ENCODE peak calls at places on chromosome 2, in eight cellular contexts. One of them, this sample, is unnamed.

GRCh38 chr2:173898178-173898668 is 67.0 kb downstream of the SP3 start:
- DNase-seq in CD8-positive, alpha-beta memory T cell: no peak
- DNase-seq in mesendoderm: no peak
- DNase-seq in GM20000: peak
- DNase-seq in kidney epithelial cell: no peak
- DNase-seq in stimulated activated naive CD8-positive, alpha-beta T cell treated with anti-CD3 and anti-CD28 coated beads, Interleukin-15, amount 100 ng/mL, for 72 hours: no peak
- DNase-seq in DMS153: no peak
- DNase-seq in amniotic stem cell: no peak
- DNase-seq in this sample: no peak

GRCh38 chr2:74658516-74658915 is 4.5 kb downstream of the SEMA4F start:
- DNase-seq in CD8-positive, alpha-beta memory T cell: no peak
- DNase-seq in mesendoderm: no peak
- DNase-seq in GM20000: no peak
- DNase-seq in kidney epithelial cell: no peak
- DNase-seq in stimulated activated naive CD8-positive, alpha-beta T cell treated with anti-CD3 and anti-CD28 coated beads, Interleukin-15, amount 100 ng/mL, for 72 hours: no peak
- DNase-seq in DMS153: no peak
- DNase-seq in amniotic stem cell: peak
- DNase-seq in this sample: no peak

GRCh38 chr2:120893874-120894584 is 158.4 kb downstream of the GLI2 start:
- DNase-seq in CD8-positive, alpha-beta memory T cell: no peak
- DNase-seq in mesendoderm: peak
- DNase-seq in GM20000: no peak
- DNase-seq in kidney epithelial cell: no peak
- DNase-seq in stimulated activated naive CD8-positive, alpha-beta T cell treated with anti-CD3 and anti-CD28 coated beads, Interleukin-15, amount 100 ng/mL, for 72 hours: no peak
- DNase-seq in DMS153: no peak
- DNase-seq in amniotic stem cell: no peak
- DNase-seq in this sample: no peak

GRCh38 chr2:221551864-221552263 is 20.2 kb downstream of the EPHA4 start:
- DNase-seq in CD8-positive, alpha-beta memory T cell: no peak
- DNase-seq in mesendoderm: no peak
- DNase-seq in GM20000: no peak
- DNase-seq in kidney epithelial cell: no peak
- DNase-seq in stimulated activated naive CD8-positive, alpha-beta T cell treated with anti-CD3 and anti-CD28 coated beads, Interleukin-15, amount 100 ng/mL, for 72 hours: no peak
- DNase-seq in DMS153: no peak
- DNase-seq in amniotic stem cell: no peak
- DNase-seq in this sample: no peak

GRCh38 chr2:69082430-69082997 is 69.5 kb downstream of the ANTXR1 start:
- DNase-seq in CD8-positive, alpha-beta memory T cell: no peak
- DNase-seq in mesendoderm: peak
- DNase-seq in GM20000: no peak
- DNase-seq in kidney epithelial cell: peak
- DNase-seq in stimulated activated naive CD8-positive, alpha-beta T cell treated with anti-CD3 and anti-CD28 coated beads, Interleukin-15, amount 100 ng/mL, for 72 hours: no peak
- DNase-seq in DMS153: peak
- DNase-seq in amniotic stem cell: peak
- DNase-seq in this sample: peak

GRCh38 chr2:152762202-152762601 is 43.8 kb downstream of the ARL6IP6 start:
- DNase-seq in CD8-positive, alpha-beta memory T cell: no peak
- DNase-seq in mesendoderm: peak
- DNase-seq in GM20000: no peak
- DNase-seq in kidney epithelial cell: no peak
- DNase-seq in stimulated activated naive CD8-positive, alpha-beta T cell treated with anti-CD3 and anti-CD28 coated beads, Interleukin-15, amount 100 ng/mL, for 72 hours: no peak
- DNase-seq in DMS153: no peak
- DNase-seq in amniotic stem cell: no peak
- DNase-seq in this sample: no peak

GRCh38 chr2:220029013-220029412 is 401.6 kb downstream of the SLC4A3 start:
- DNase-seq in CD8-positive, alpha-beta memory T cell: no peak
- DNase-seq in mesendoderm: no peak
- DNase-seq in GM20000: no peak
- DNase-seq in kidney epithelial cell: no peak
- DNase-seq in stimulated activated naive CD8-positive, alpha-beta T cell treated with anti-CD3 and anti-CD28 coated beads, Interleukin-15, amount 100 ng/mL, for 72 hours: no peak
- DNase-seq in DMS153: no peak
- DNase-seq in amniotic stem cell: no peak
- DNase-seq in this sample: no peak

GRCh38 chr2:105078906-105079305 is 41.0 kb downstream of the MRPS9 start:
- DNase-seq in CD8-positive, alpha-beta memory T cell: no peak
- DNase-seq in mesendoderm: no peak
- DNase-seq in GM20000: no peak
- DNase-seq in kidney epithelial cell: no peak
- DNase-seq in stimulated activated naive CD8-positive, alpha-beta T cell treated with anti-CD3 and anti-CD28 coated beads, Interleukin-15, amount 100 ng/mL, for 72 hours: no peak
- DNase-seq in DMS153: no peak
- DNase-seq in amniotic stem cell: no peak
- DNase-seq in this sample: no peak

GRCh38 chr2:110106642-110107041 is 9.0 kb downstream of the MALL start:
- DNase-seq in CD8-positive, alpha-beta memory T cell: no peak
- DNase-seq in mesendoderm: no peak
- DNase-seq in GM20000: no peak
- DNase-seq in kidney epithelial cell: no peak
- DNase-seq in stimulated activated naive CD8-positive, alpha-beta T cell treated with anti-CD3 and anti-CD28 coated beads, Interleukin-15, amount 100 ng/mL, for 72 hours: no peak
- DNase-seq in DMS153: peak
- DNase-seq in amniotic stem cell: no peak
- DNase-seq in this sample: no peak

GRCh38 chr2:223262946-223263345 is 211.0 kb downstream of the KCNE4 start:
- DNase-seq in CD8-positive, alpha-beta memory T cell: no peak
- DNase-seq in mesendoderm: peak
- DNase-seq in GM20000: no peak
- DNase-seq in kidney epithelial cell: peak
- DNase-seq in stimulated activated naive CD8-positive, alpha-beta T cell treated with anti-CD3 and anti-CD28 coated beads, Interleukin-15, amount 100 ng/mL, for 72 hours: no peak
- DNase-seq in DMS153: no peak
- DNase-seq in amniotic stem cell: no peak
- DNase-seq in this sample: no peak

GRCh38 chr2:10497797-10498251 is 49.7 kb upstream of the ODC1 start:
- DNase-seq in CD8-positive, alpha-beta memory T cell: peak
- DNase-seq in mesendoderm: peak
- DNase-seq in GM20000: no peak
- DNase-seq in kidney epithelial cell: peak
- DNase-seq in stimulated activated naive CD8-positive, alpha-beta T cell treated with anti-CD3 and anti-CD28 coated beads, Interleukin-15, amount 100 ng/mL, for 72 hours: peak
- DNase-seq in DMS153: peak
- DNase-seq in amniotic stem cell: peak
- DNase-seq in this sample: peak

GRCh38 chr2:25054720-25055119 is 12.8 kb downstream of the EFR3B start:
- DNase-seq in CD8-positive, alpha-beta memory T cell: no peak
- DNase-seq in mesendoderm: no peak
- DNase-seq in GM20000: no peak
- DNase-seq in kidney epithelial cell: no peak
- DNase-seq in stimulated activated naive CD8-positive, alpha-beta T cell treated with anti-CD3 and anti-CD28 coated beads, Interleukin-15, amount 100 ng/mL, for 72 hours: no peak
- DNase-seq in DMS153: no peak
- DNase-seq in amniotic stem cell: no peak
- DNase-seq in this sample: no peak

GRCh38 chr2:28342081-28342967 is 50.3 kb upstream of the FOSL2 start:
- DNase-seq in CD8-positive, alpha-beta memory T cell: no peak
- DNase-seq in mesendoderm: no peak
- DNase-seq in GM20000: no peak
- DNase-seq in kidney epithelial cell: no peak
- DNase-seq in stimulated activated naive CD8-positive, alpha-beta T cell treated with anti-CD3 and anti-CD28 coated beads, Interleukin-15, amount 100 ng/mL, for 72 hours: no peak
- DNase-seq in DMS153: no peak
- DNase-seq in amniotic stem cell: no peak
- DNase-seq in this sample: no peak

GRCh38 chr2:25228848-25229674 is 60.7 kb upstream of the POMC start:
- DNase-seq in CD8-positive, alpha-beta memory T cell: no peak
- DNase-seq in mesendoderm: peak
- DNase-seq in GM20000: peak
- DNase-seq in kidney epithelial cell: no peak
- DNase-seq in stimulated activated naive CD8-positive, alpha-beta T cell treated with anti-CD3 and anti-CD28 coated beads, Interleukin-15, amount 100 ng/mL, for 72 hours: no peak
- DNase-seq in DMS153: peak
- DNase-seq in amniotic stem cell: peak
- DNase-seq in this sample: no peak

GRCh38 chr2:109421606-109422005 is 192.2 kb downstream of the SEPTIN10 start:
- DNase-seq in CD8-positive, alpha-beta memory T cell: no peak
- DNase-seq in mesendoderm: no peak
- DNase-seq in GM20000: no peak
- DNase-seq in kidney epithelial cell: no peak
- DNase-seq in stimulated activated naive CD8-positive, alpha-beta T cell treated with anti-CD3 and anti-CD28 coated beads, Interleukin-15, amount 100 ng/mL, for 72 hours: no peak
- DNase-seq in DMS153: no peak
- DNase-seq in amniotic stem cell: no peak
- DNase-seq in this sample: no peak

GRCh38 chr2:122635649-122636496 is 880.4 kb downstream of the TSN start:
- DNase-seq in CD8-positive, alpha-beta memory T cell: no peak
- DNase-seq in mesendoderm: no peak
- DNase-seq in GM20000: no peak
- DNase-seq in kidney epithelial cell: peak
- DNase-seq in stimulated activated naive CD8-positive, alpha-beta T cell treated with anti-CD3 and anti-CD28 coated beads, Interleukin-15, amount 100 ng/mL, for 72 hours: no peak
- DNase-seq in DMS153: no peak
- DNase-seq in amniotic stem cell: no peak
- DNase-seq in this sample: no peak

GRCh38 chr2:129748653-129749052 is 230.8 kb upstream of the RAB6C start:
- DNase-seq in CD8-positive, alpha-beta memory T cell: no peak
- DNase-seq in mesendoderm: peak
- DNase-seq in GM20000: no peak
- DNase-seq in kidney epithelial cell: no peak
- DNase-seq in stimulated activated naive CD8-positive, alpha-beta T cell treated with anti-CD3 and anti-CD28 coated beads, Interleukin-15, amount 100 ng/mL, for 72 hours: no peak
- DNase-seq in DMS153: peak
- DNase-seq in amniotic stem cell: no peak
- DNase-seq in this sample: no peak

GRCh38 chr2:150619607-150620330 is 132.3 kb upstream of the RND3 start:
- DNase-seq in CD8-positive, alpha-beta memory T cell: no peak
- DNase-seq in mesendoderm: peak
- DNase-seq in GM20000: no peak
- DNase-seq in kidney epithelial cell: peak
- DNase-seq in stimulated activated naive CD8-positive, alpha-beta T cell treated with anti-CD3 and anti-CD28 coated beads, Interleukin-15, amount 100 ng/mL, for 72 hours: no peak
- DNase-seq in DMS153: no peak
- DNase-seq in amniotic stem cell: no peak
- DNase-seq in this sample: no peak

GRCh38 chr2:72112981-72113846 is 34.4 kb downstream of the CYP26B1 start:
- DNase-seq in CD8-positive, alpha-beta memory T cell: no peak
- DNase-seq in mesendoderm: no peak
- DNase-seq in GM20000: no peak
- DNase-seq in kidney epithelial cell: no peak
- DNase-seq in stimulated activated naive CD8-positive, alpha-beta T cell treated with anti-CD3 and anti-CD28 coated beads, Interleukin-15, amount 100 ng/mL, for 72 hours: no peak
- DNase-seq in DMS153: no peak
- DNase-seq in amniotic stem cell: no peak
- DNase-seq in this sample: no peak

GRCh38 chr2:224754129-224754528 is 38.0 kb upstream of the CCDC195 start:
- DNase-seq in CD8-positive, alpha-beta memory T cell: no peak
- DNase-seq in mesendoderm: no peak
- DNase-seq in GM20000: no peak
- DNase-seq in kidney epithelial cell: no peak
- DNase-seq in stimulated activated naive CD8-positive, alpha-beta T cell treated with anti-CD3 and anti-CD28 coated beads, Interleukin-15, amount 100 ng/mL, for 72 hours: no peak
- DNase-seq in DMS153: no peak
- DNase-seq in amniotic stem cell: peak
- DNase-seq in this sample: no peak

GRCh38 chr2:85947593-85947992 is 58.8 kb upstream of the ST3GAL5 start:
- DNase-seq in CD8-positive, alpha-beta memory T cell: no peak
- DNase-seq in mesendoderm: no peak
- DNase-seq in GM20000: no peak
- DNase-seq in kidney epithelial cell: no peak
- DNase-seq in stimulated activated naive CD8-positive, alpha-beta T cell treated with anti-CD3 and anti-CD28 coated beads, Interleukin-15, amount 100 ng/mL, for 72 hours: no peak
- DNase-seq in DMS153: no peak
- DNase-seq in amniotic stem cell: no peak
- DNase-seq in this sample: no peak